ENCODE peak calls at places on chromosomes 6 and 20, in four cellular contexts. One of them, this sample, is unnamed.

GRCh38 chr6:134347916-134348805 is 30.2 kb upstream of the SGK1 start:
- DNase-seq in K562: no peak
- DNase-seq in HepG2: no peak
- DNase-seq in H1: no peak
- DNase-seq in this sample: no peak

GRCh38 chr20:6048391-6048790 is 5.5 kb downstream of the LRRN4 start:
- DNase-seq in HepG2: no peak
- DNase-seq in K562: no peak
- DNase-seq in H1: no peak
- DNase-seq in this sample: no peak

GRCh38 chr20:61086031-61086430 is 166.0 kb upstream of the CDH4 start:
- DNase-seq in K562: no peak
- DNase-seq in H1: no peak
- DNase-seq in HepG2: no peak
- DNase-seq in this sample: no peak

GRCh38 chr20:23656372-23656771 is 18.6 kb upstream of the CST3 start:
- DNase-seq in H1: no peak
- DNase-seq in K562: no peak
- DNase-seq in HepG2: no peak
- DNase-seq in this sample: no peak

GRCh38 chr6:107973594-107973993 is 15.6 kb upstream of the SEC63 start:
- DNase-seq in HepG2: no peak
- DNase-seq in H1: no peak
- DNase-seq in K562: no peak
- DNase-seq in this sample: no peak

GRCh38 chr6:107676002-107676401 is 148.1 kb downstream of the SCML4 start:
- DNase-seq in K562: no peak
- DNase-seq in HepG2: no peak
- DNase-seq in H1: no peak
- DNase-seq in this sample: no peak

GRCh38 chr6:169420912-169421543 is 167.4 kb upstream of the THBS2 start:
- DNase-seq in K562: peak
- DNase-seq in H1: no peak
- DNase-seq in HepG2: peak
- DNase-seq in this sample: no peak

GRCh38 chr6:24721461-24722215 is 2.7 kb upstream of the C6orf62 start:
- DNase-seq in K562: no peak
- DNase-seq in HepG2: no peak
- DNase-seq in H1: no peak
- DNase-seq in this sample: no peak

GRCh38 chr6:135880066-135880972 is 28.8 kb downstream of the PDE7B start:
- DNase-seq in HepG2: no peak
- DNase-seq in H1: no peak
- DNase-seq in K562: no peak
- DNase-seq in this sample: peak

GRCh38 chr20:48639899-48640298 is 187.9 kb downstream of the PREX1 start:
- DNase-seq in K562: no peak
- DNase-seq in H1: no peak
- DNase-seq in HepG2: no peak
- DNase-seq in this sample: no peak

GRCh38 chr6:15389759-15390723 is 144.2 kb downstream of the JARID2 start:
- DNase-seq in H1: no peak
- DNase-seq in K562: peak
- DNase-seq in HepG2: peak
- DNase-seq in this sample: peak
- TF ChIP-seq KDM1A in H1: no peak
- TF ChIP-seq KDM1A in K562: no peak
- TF ChIP-seq KDM1A in HepG2: no peak
- TF ChIP-seq KDM1A in this sample: no peak

GRCh38 chr6:145688493-145688905 is 46.8 kb downstream of the EPM2A start:
- DNase-seq in H1: no peak
- DNase-seq in HepG2: no peak
- DNase-seq in K562: no peak
- DNase-seq in this sample: no peak
- TF ChIP-seq ZNF274 in H1: no peak
- TF ChIP-seq ZNF274 in HepG2: no peak
- TF ChIP-seq ZNF274 in K562: no peak
- TF ChIP-seq ZNF274 in this sample: no peak

DNA sequence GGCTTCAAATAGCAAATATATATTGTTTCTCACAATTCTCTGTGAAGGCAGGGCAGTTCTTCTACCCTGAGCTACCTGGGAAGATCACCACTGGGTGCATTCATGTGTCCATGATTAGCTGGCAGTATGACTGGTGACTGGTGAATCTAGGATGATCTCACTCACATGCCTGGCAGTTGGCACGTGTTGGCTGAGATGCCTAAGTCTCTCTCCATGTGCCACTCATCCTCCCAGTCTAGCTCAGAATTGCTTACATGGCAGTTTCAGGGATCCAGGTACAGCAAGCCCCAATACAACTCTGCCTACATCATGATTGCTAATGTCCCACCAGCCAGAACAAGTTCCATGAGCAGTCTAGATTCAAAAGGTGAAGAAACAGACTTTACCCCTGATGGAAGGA is 346.8 kb upstream of the CNR1 start:
- DNase-seq in H1: no peak
- DNase-seq in HepG2: no peak
- DNase-seq in K562: no peak
- DNase-seq in this sample: no peak
- TF ChIP-seq KDM1A in H1: no peak
- TF ChIP-seq KDM1A in HepG2: no peak
- TF ChIP-seq KDM1A in K562: no peak
- TF ChIP-seq KDM1A in this sample: no peak

DNA sequence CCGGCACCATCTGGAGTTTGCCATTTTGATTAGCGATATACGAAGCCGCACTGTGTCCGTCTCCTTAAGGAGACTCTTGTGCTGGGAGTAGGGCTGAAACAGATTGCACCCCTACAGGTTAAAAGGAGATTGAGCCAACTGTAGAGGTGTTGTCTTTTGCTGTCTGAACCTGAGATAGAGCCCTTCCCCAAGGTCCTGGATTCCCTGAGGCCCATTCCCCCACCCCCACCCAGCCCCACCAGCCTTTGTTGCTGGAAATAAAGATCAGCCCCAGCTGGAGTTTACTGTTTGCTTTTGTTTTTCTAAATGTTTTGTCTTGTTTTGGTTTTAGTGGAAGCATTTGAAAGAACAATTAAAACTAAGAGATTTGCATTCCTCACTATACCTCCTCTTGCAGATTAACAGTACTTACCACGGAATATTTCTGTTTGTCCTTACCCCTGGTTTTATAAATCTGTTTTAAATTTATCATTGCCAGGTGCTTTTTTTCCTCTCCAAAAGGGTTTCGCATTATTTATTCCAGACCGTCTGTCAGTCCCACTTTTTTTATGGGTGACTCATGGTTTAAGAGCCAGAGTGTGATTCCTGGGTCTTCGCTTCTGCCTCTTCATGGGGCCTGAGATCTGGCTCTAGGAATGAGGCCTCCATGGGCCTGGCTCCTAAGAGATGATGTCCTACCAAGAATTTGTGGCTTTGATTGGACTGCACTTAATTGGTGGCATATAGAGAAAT is 169.2 kb downstream of the DTNBP1 start:
- DNase-seq in H1: no peak
- DNase-seq in HepG2: no peak
- DNase-seq in K562: no peak
- DNase-seq in this sample: no peak
- TF ChIP-seq ZNF274 in H1: no peak
- TF ChIP-seq ZNF274 in HepG2: no peak
- TF ChIP-seq ZNF274 in K562: no peak
- TF ChIP-seq ZNF274 in this sample: no peak

GRCh38 chr6:9083108-9083507 is 647.8 kb upstream of the SLC35B3 start:
- DNase-seq in HepG2: no peak
- DNase-seq in H1: no peak
- DNase-seq in K562: no peak
- DNase-seq in this sample: no peak
- TF ChIP-seq KDM1A in HepG2: no peak
- TF ChIP-seq KDM1A in H1: no peak
- TF ChIP-seq KDM1A in K562: no peak
- TF ChIP-seq KDM1A in this sample: no peak

GRCh38 chr20:39983183-39983582 is 705.9 kb downstream of the MAFB start:
- DNase-seq in H1: no peak
- DNase-seq in K562: no peak
- DNase-seq in HepG2: no peak
- DNase-seq in this sample: no peak

GRCh38 chr20:39988991-39989390 is 700.0 kb downstream of the MAFB start:
- DNase-seq in K562: no peak
- DNase-seq in H1: no peak
- DNase-seq in HepG2: no peak
- DNase-seq in this sample: no peak

GRCh38 chr20:39985276-39985675 is 703.8 kb downstream of the MAFB start:
- DNase-seq in K562: no peak
- DNase-seq in H1: no peak
- DNase-seq in HepG2: no peak
- DNase-seq in this sample: no peak

GRCh38 chr20:39983655-39984054 is 705.4 kb downstream of the MAFB start:
- DNase-seq in HepG2: no peak
- DNase-seq in K562: no peak
- DNase-seq in H1: no peak
- DNase-seq in this sample: no peak

GRCh38 chr20:39986231-39986904 is 702.7 kb downstream of the MAFB start:
- DNase-seq in HepG2: no peak
- DNase-seq in H1: peak
- DNase-seq in K562: no peak
- DNase-seq in this sample: no peak
- TF ChIP-seq ZNF274 in HepG2: no peak
- TF ChIP-seq ZNF274 in H1: no peak
- TF ChIP-seq ZNF274 in K562: no peak
- TF ChIP-seq ZNF274 in this sample: no peak

GRCh38 chr20:22462975-22463914 is 121.1 kb downstream of the FOXA2 start:
- DNase-seq in K562: no peak
- DNase-seq in HepG2: no peak
- DNase-seq in H1: no peak
- DNase-seq in this sample: no peak
- TF ChIP-seq KDM1A in K562: no peak
- TF ChIP-seq KDM1A in HepG2: no peak
- TF ChIP-seq KDM1A in H1: no peak
- TF ChIP-seq KDM1A in this sample: no peak